ENCODE peak calls at places on chromosome 3, in seven cellular contexts. W is upper lobe of right lung; U is OCI-LY7; D is body of pancreas; F is GM23248; I is CD4-positive, alpha-beta memory T cell; J is fibroblast of lung. M is an unnamed sample. For H3K4me1, the result is how much of the 10 kb centered on the place peaks cover.

GRCh38 chr3:174633342-174633741 is 225.8 kb upstream of the NAALADL2 start:
- DNase-seq in W (no peak), U (no peak), D (no peak), F (no peak), I (no peak), J (no peak), M (no peak)

GRCh38 chr3:46540550-46540949 is 25.6 kb downstream of the LRRC2 start:
- DNase-seq in W (no peak), U (no peak), D (no peak), F (no peak), I (no peak), J (no peak), M (no peak)

GRCh38 chr3:194126790-194127189 is 9.2 kb upstream of the HES1 start:
- DNase-seq in W (no peak), U (no peak), D (no peak), F (no peak), I (no peak), J (no peak), M (no peak)

GRCh38 chr3:183350164-183350563 is 78.3 kb downstream of the MCF2L2 start:
- DNase-seq in W (no peak), U (no peak), D (no peak), F (no peak), I (peak), J (no peak), M (peak)

GRCh38 chr3:59023612-59024011 is 26.2 kb downstream of the CFAP20DC start:
- DNase-seq in W (no peak), U (no peak), D (no peak), F (no peak), I (no peak), J (no peak), M (no peak)

GRCh38 chr3:82087958-82088357 is 326.5 kb upstream of the GBE1 start:
- DNase-seq in W (no peak), U (no peak), D (no peak), F (peak), I (no peak), J (peak), M (no peak)

GRCh38 chr3:69204315-69204957 is 82.0 kb upstream of the LMOD3 start:
- DNase-seq in W (no peak), U (no peak), D (no peak), F (peak), I (no peak), J (peak), M (no peak)

GRCh38 chr3:196202516-196202970 is 8.7 kb downstream of the ZDHHC19 start:
- DNase-seq in W (peak), U (no peak), D (no peak), F (peak), I (no peak), J (peak), M (no peak)

GRCh38 chr3:149473991-149474819 is at the start of gene TM4SF4:
- DNase-seq in W (no peak), U (no peak), D (no peak), F (no peak), I (no peak), J (no peak), M (no peak)

GRCh38 chr3:56998081-56998529 is 62.4 kb upstream of the SPATA12 start:
- DNase-seq in W (no peak), U (no peak), D (no peak), F (no peak), I (no peak), J (no peak), M (no peak)

GRCh38 chr3:27729748-27730611 is 7.9 kb upstream of the EOMES start:
- DNase-seq in W (no peak), U (no peak), D (no peak), F (peak), I (no peak), J (no peak), M (no peak)

GRCh38 chr3:187943677-187944390 is 198.6 kb upstream of the BCL6 start:
- DNase-seq in W (no peak), U (peak), D (no peak), F (peak), I (no peak), J (peak), M (no peak)

GRCh38 chr3:111539351-111540331 is 2.4 kb upstream of the CD96 start:
- DNase-seq in W (peak), U (peak), D (peak), F (peak), I (peak), J (peak), M (peak)

GRCh38 chr3:116057403-116058006 is 387.8 kb downstream of the LSAMP start:
- DNase-seq in W (no peak), U (no peak), D (no peak), F (no peak), I (no peak), J (peak), M (no peak)

GRCh38 chr3:141486416-141486734 is 452 bp upstream of the RASA2 start:
- DNase-seq in W (no peak), U (no peak), D (no peak), F (peak), I (no peak), J (peak), M (no peak)

GRCh38 chr3:175301741-175302140 is 442.6 kb downstream of the NAALADL2 start:
- DNase-seq in W (no peak), U (no peak), D (no peak), F (no peak), I (no peak), J (no peak), M (no peak)

GRCh38 chr3:186044427-186044826 is 64.5 kb downstream of the ETV5 start:
- DNase-seq in W (no peak), U (no peak), D (peak), F (no peak), I (no peak), J (no peak), M (no peak)

GRCh38 chr3:33513262-33513863 is 73.2 kb upstream of the UBP1 start:
- DNase-seq in W (no peak), U (no peak), D (no peak), F (no peak), I (no peak), J (no peak), M (no peak)

GRCh38 chr3:178421069-178421468 is 115.2 kb upstream of the KCNMB2 start:
- DNase-seq in W (no peak), U (no peak), D (no peak), F (no peak), I (no peak), J (no peak), M (no peak)

GRCh38 chr3:47802734-47803477 is at the start of gene DHX30:
- DNase-seq in W (peak), U (peak), D (peak), F (peak), I (peak), J (peak), M (peak)

GRCh38 chr3:58627580-58627894 is 39.0 kb downstream of the FAM3D start:
- DNase-seq in W (no peak), U (no peak), D (peak), F (no peak), I (no peak), J (peak), M (no peak)

GRCh38 chr3:145313751-145314150 is 847.2 kb downstream of the PLOD2 start:
- DNase-seq in W (no peak), U (no peak), D (no peak), F (no peak), I (no peak), J (no peak), M (no peak)

GRCh38 chr3:171415070-171415469 is 45.1 kb downstream of the TNIK start:
- DNase-seq in W (no peak), U (no peak), D (no peak), F (peak), I (no peak), J (peak), M (no peak)

GRCh38 chr3:192207239-192207638 is 520.1 kb downstream of the FGF12 start:
- DNase-seq in W (no peak), U (no peak), D (no peak), F (no peak), I (no peak), J (peak), M (no peak)

GRCh38 chr3:30688776-30689175 is 82.4 kb downstream of the TGFBR2 start:
- DNase-seq in W (no peak), U (no peak), D (no peak), F (no peak), I (no peak), J (peak), M (no peak)

GRCh38 chr3:99817047-99817436 is 620 bp upstream of the CMSS1 start:
- DNase-seq in W (no peak), U (no peak), D (no peak), F (peak), I (no peak), J (no peak), M (no peak)

GRCh38 chr3:36380171-36381031 is at the start of gene STAC:
- DNase-seq in W (peak), U (no peak), D (peak), F (peak), I (no peak), J (peak), M (no peak)

GRCh38 chr3:166879661-166880060 is 500.4 kb downstream of the ZBBX start:
- DNase-seq in W (no peak), U (no peak), D (no peak), F (no peak), I (no peak), J (no peak), M (no peak)

GRCh38 chr3:14175383-14176037 is 2.9 kb downstream of the XPC start:
- DNase-seq in W (no peak), U (peak), D (no peak), F (peak), I (peak), J (peak), M (peak)

GRCh38 chr3:65030847-65031463 is 343.2 kb upstream of the ADAMTS9 start:
- DNase-seq in W (no peak), U (no peak), D (no peak), F (peak), I (no peak), J (peak), M (no peak)

GRCh38 chr3:14274999-14275961 is 96.7 kb downstream of the LSM3 start:
- DNase-seq in W (no peak), U (peak), D (no peak), F (no peak), I (no peak), J (no peak), M (no peak)

GRCh38 chr3:171088984-171089754 is 62.6 kb upstream of the SLC2A2 start:
- DNase-seq in W (no peak), U (no peak), D (no peak), F (peak), I (no peak), J (peak), M (no peak)

GRCh38 chr3:194407423-194407822 is 8.4 kb upstream of the GP5 start:
- DNase-seq in W (no peak), U (no peak), D (no peak), F (peak), I (no peak), J (peak), M (no peak)

GRCh38 chr3:125136515-125136914 is 76.0 kb downstream of the SLC12A8 start:
- DNase-seq in W (no peak), U (no peak), D (no peak), F (no peak), I (no peak), J (no peak), M (no peak)
- H3K4me1 ChIP-seq in W (under half), U (under half), D (under half), F (under half), I (under half), J (under half), M (under half)

GRCh38 chr3:143331336-143331735 is 211.8 kb downstream of the CHST2 start:
- DNase-seq in W (no peak), U (no peak), D (no peak), F (peak), I (no peak), J (peak), M (no peak)
- H3K4me3 ChIP-seq in W (no peak), U (no peak), D (no peak), F (no peak), I (no peak), J (no peak), M (no peak)

GRCh38 chr3:134681527-134681910 is 30.7 kb upstream of the KY start:
- DNase-seq in W (no peak), U (no peak), D (no peak), F (peak), I (no peak), J (no peak), M (no peak)
- H3K27ac ChIP-seq in W (no peak), U (no peak), D (no peak), F (no peak), I (no peak), J (no peak), M (no peak)

GRCh38 chr3:129607391-129608068 is 1.1 kb upstream of the PLXND1 start:
- DNase-seq in W (no peak), U (no peak), D (no peak), F (peak), I (no peak), J (no peak), M (no peak)
- H3K4me1 ChIP-seq in W (half or more), U (under half), D (under half), F (under half), I (under half), J (under half), M (under half)

DNA sequence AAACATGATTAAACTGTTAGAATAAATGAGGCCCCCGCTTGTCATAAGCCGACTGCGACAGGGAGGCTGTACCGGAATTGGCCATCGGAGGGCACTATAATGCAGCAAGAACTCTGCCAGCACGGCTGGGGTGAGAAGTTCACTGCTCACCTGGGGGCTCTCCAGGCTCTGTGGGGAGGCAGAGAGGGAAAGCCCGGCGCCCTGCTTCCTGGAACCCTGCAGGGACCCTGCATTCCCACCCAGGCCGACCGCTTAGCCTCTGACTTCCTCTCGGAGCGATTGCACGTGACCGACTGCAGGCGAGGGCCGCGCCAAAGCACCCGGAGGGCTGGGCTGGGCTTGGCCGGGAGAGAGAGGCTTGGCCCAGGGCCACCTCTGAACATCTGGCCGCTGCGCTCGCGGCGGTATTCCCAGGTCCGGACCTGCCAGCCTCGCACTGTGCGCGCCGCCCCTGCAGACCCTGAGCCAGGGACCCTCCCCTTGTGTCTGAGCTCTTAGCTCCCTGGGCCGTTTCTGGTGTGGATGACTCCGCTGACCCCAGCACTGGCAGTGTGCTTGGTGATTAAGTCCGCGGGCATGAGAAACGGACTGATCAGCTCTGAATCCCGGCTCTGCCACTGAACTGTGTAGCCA is 26.2 kb downstream of the DRD3 start:
- DNase-seq in W (peak), U (peak), D (peak), F (peak), I (peak), J (peak), M (peak)
- H3K4me3 ChIP-seq in W (peak), U (peak), D (no peak), F (peak), I (peak), J (peak), M (peak)

GRCh38 chr3:151084893-151085226 is 604 bp upstream of the MED12L start:
- DNase-seq in W (no peak), U (no peak), D (no peak), F (no peak), I (no peak), J (no peak), M (no peak)

GRCh38 chr3:151087648-151088047 is 2.2 kb downstream of the MED12L start:
- DNase-seq in W (no peak), U (peak), D (no peak), F (no peak), I (no peak), J (no peak), M (no peak)

GRCh38 chr3:151086484-151087456 is 1.3 kb downstream of the MED12L start:
- DNase-seq in W (peak), U (peak), D (peak), F (peak), I (peak), J (peak), M (peak)

GRCh38 chr3:151085227-151085888 is at the start of gene MED12L:
- DNase-seq in W (peak), U (peak), D (peak), F (peak), I (peak), J (peak), M (no peak)

GRCh38 chr3:151085889-151086483 is 522 bp downstream of the MED12L start:
- DNase-seq in W (peak), U (peak), D (peak), F (peak), I (peak), J (peak), M (no peak)
- H3K27ac ChIP-seq in W (no peak), U (peak), D (no peak), F (no peak), I (no peak), J (no peak), M (no peak)

DNA sequence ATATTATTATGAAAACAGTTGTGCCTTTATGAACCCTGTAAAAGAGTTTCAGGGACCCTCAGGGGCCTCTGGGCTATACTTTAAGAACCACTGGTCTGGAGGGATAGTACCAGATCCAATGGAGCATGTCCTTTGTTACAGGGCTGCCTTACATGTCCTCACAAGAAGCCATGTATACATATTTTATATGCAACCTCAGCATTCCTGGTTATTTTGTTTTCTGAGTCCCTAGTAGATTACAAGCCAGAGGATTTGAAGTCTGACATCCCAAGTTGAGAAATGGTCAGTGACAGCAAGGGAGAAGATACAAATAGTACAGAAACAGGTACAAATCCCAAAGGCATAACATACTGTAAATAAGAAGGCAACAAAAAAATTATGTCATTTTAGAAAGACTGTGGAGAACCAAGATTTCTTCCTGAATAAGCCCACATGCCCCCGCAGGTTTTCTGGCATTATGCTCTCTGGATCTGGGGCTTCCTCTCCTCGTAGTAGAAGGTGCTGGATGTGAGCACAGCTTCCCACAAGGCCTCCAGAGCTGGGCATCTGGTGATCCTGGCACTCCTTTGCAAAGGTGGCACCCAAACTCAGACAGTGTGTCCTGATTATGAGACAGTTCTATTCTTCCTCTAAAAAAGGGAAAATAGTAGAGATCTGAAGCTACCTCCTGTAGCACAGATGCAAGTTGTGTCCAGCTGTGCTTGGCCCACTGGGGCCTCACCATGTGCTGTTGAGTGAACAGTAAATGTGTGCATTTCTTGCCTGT is 114.0 kb downstream of the NR1D2 start:
- DNase-seq in W (no peak), U (no peak), D (no peak), F (no peak), I (no peak), J (no peak), M (no peak)
- H3K4me1 ChIP-seq in W (under half), U (under half), D (under half), F (under half), I (under half), J (under half), M (under half)

DNA sequence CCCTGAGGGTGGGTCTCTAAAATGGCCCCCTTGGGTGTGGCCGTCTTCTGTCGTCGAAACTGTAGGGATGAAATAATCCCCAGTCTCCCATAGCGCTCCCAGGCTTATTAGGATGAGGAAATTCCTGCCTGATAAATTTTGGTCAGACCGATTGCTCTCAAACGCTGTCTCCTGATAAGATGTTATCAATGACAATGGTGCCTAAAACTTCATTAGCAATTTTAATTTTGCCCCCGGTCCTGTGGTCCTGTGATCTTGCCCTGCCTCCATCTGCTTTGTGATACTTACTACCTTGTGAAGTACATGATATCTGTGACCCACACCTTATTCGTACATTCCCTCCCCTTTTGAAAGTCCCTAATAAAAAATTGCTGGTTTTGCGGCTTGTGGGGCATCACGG is 5.1 kb upstream of the RAB7A start:
- DNase-seq in W (peak), U (no peak), D (no peak), F (no peak), I (no peak), J (no peak), M (no peak)
- H3K4me3 ChIP-seq in W (no peak), U (no peak), D (no peak), F (no peak), I (no peak), J (no peak), M (no peak)

GRCh38 chr3:159502986-159503385 is 485.6 kb upstream of the IL12A start:
- DNase-seq in W (no peak), U (no peak), D (no peak), F (no peak), I (no peak), J (no peak), M (no peak)
- H3K27ac ChIP-seq in W (no peak), U (no peak), D (no peak), F (no peak), I (no peak), J (no peak), M (no peak)